ENCODE peak calls at places on chromosomes 5 and 9, in five cellular contexts. Z is GM12878, O is SK-N-SH, S is HepG2, B is K562. T is an unnamed sample.

GRCh38 chr9:126436545-126437269 is 110.1 kb downstream of the MVB12B start:
- DNase-seq in O (peak), Z (no peak), S (no peak), B (no peak), T (peak)

GRCh38 chr5:76475358-76475757 is 72.3 kb downstream of the IQGAP2 start:
- DNase-seq in Z (no peak), B (no peak), O (no peak), S (no peak), T (no peak)

GRCh38 chr5:130102375-130102774 is 198.1 kb downstream of the CHSY3 start:
- DNase-seq in Z (no peak), B (no peak), O (no peak), S (no peak), T (no peak)

GRCh38 chr5:116358015-116358523 is 216.6 kb downstream of the SEMA6A start:
- DNase-seq in Z (no peak), O (no peak), B (peak), S (no peak), T (no peak)

GRCh38 chr9:18238254-18238653 is 235.7 kb upstream of the ADAMTSL1 start:
- DNase-seq in B (no peak), S (no peak), Z (no peak), O (no peak), T (peak)

GRCh38 chr5:174454890-174455289 is 269.5 kb upstream of the MSX2 start:
- DNase-seq in B (no peak), S (no peak), Z (no peak), O (no peak), T (no peak)

GRCh38 chr9:89137548-89138462 is 40.8 kb downstream of the SHC3 start:
- DNase-seq in S (no peak), O (no peak), Z (no peak), B (no peak), T (peak)

GRCh38 chr5:142826741-142827492 is 56.7 kb downstream of the ARHGAP26 start:
- DNase-seq in O (no peak), Z (no peak), B (no peak), S (no peak), T (peak)

GRCh38 chr9:125296843-125297372 is 35.3 kb downstream of the GAPVD1 start:
- DNase-seq in O (no peak), B (no peak), Z (no peak), S (peak), T (no peak)

GRCh38 chr5:80346055-80346454 is 26.3 kb downstream of the SPZ1 start:
- DNase-seq in S (peak), O (peak), B (peak), Z (no peak), T (no peak)

GRCh38 chr5:154202379-154203260 is 12.1 kb downstream of the GALNT10 start:
- DNase-seq in S (no peak), Z (no peak), O (no peak), B (peak), T (no peak)

GRCh38 chr5:88172847-88173758 is 95.5 kb downstream of the TMEM161B start:
- DNase-seq in B (no peak), O (no peak), S (peak), Z (no peak), T (peak)

GRCh38 chr5:66540078-66540477 is 56.1 kb upstream of the MAST4 start:
- DNase-seq in S (no peak), B (no peak), O (no peak), Z (no peak), T (no peak)

GRCh38 chr9:78871452-78872331 is 574.8 kb downstream of the PSAT1 start:
- DNase-seq in B (no peak), S (no peak), Z (no peak), O (no peak), T (peak)

DNA sequence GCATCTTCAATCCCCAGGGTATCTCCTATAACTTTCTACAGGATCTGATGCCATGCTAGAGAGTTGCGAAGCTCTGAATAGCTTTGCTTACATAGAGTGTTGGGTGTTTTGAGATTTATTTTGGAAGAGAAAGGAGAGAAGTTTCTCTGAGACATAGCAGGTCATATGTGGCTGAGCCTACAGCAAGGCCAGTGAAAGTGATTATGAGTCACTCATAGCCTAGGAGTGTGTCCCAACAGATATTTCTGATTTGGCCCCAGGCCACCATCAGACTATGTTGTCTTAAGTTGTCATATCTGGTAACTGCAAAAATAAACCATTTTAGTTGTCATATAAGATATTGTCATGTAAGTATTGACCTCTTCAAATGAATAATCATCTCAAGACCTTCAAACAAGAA is 132.0 kb upstream of the RAI14 start:
- DNase-seq in B (peak), Z (no peak), S (no peak), O (no peak), T (peak)
- TF ChIP-seq MXI1 in B (no peak), Z (no peak), S (no peak), O (no peak), T (no peak)

DNA sequence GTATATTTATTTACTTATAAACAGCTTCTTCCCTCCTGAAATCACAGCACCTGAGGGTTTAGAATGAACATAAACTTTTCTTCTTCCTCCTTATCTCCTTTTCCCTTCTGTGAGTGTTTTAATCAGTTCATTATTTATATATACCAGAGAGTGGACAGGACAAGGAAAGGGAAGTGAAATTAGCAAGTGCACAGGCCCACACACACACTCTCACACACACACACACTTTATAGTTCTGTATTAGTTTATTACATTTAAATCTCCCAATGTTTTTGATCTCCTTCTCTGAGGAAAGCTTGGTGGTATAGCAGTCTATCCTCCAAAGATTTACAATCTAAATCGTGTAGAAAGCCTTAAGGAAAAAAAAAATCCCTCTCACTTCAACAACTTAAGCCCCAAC is 353.5 kb downstream of the NDUFS4 start:
- DNase-seq in S (no peak), Z (no peak), B (no peak), O (no peak), T (no peak)
- TF ChIP-seq MXI1 in S (no peak), Z (no peak), B (no peak), O (no peak), T (no peak)

DNA sequence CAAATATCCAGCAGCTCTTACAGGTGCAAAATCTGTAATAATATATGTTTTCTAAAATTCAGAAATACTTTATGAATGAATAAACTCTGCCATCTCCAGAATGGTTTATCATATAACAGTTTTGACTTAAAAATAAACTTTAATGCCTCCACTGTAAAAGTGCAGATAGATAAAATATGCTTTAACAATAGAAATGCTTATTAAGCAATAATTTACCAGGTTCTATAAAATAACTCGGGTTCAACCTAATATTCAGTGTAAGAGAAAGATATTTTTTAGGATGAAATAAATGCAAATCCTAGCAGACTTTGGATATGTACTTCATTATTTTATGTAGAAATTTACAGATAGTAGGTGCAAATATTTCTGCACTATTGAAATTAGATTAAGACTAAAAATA is 74.1 kb downstream of the FBXL7 start:
- DNase-seq in Z (no peak), O (no peak), S (no peak), B (no peak), T (no peak)
- TF ChIP-seq MXI1 in Z (no peak), O (no peak), S (no peak), B (no peak), T (no peak)

GRCh38 chr9:131869312-131869711 is 129.4 kb upstream of the RAPGEF1 start:
- DNase-seq in B (no peak), S (no peak), Z (no peak), O (peak), T (no peak)

GRCh38 chr9:131868766-131869165 is 128.9 kb upstream of the RAPGEF1 start:
- DNase-seq in Z (no peak), S (no peak), O (peak), B (no peak), T (peak)

GRCh38 chr9:131867611-131868192 is 127.8 kb upstream of the RAPGEF1 start:
- DNase-seq in B (no peak), Z (no peak), O (no peak), S (no peak), T (no peak)

GRCh38 chr9:131872006-131872405 is 132.1 kb upstream of the RAPGEF1 start:
- DNase-seq in O (no peak), B (peak), S (no peak), Z (no peak), T (no peak)

GRCh38 chr9:131870156-131870555 is 130.3 kb upstream of the RAPGEF1 start:
- DNase-seq in O (no peak), Z (no peak), B (no peak), S (no peak), T (no peak)
- TF ChIP-seq MXI1 in O (no peak), Z (no peak), B (no peak), S (no peak), T (no peak)

GRCh38 chr9:133163559-133164208 is at the start of gene GBGT1:
- DNase-seq in O (peak), B (peak), Z (no peak), S (no peak), T (no peak)

GRCh38 chr9:133161542-133161950 is 2.2 kb downstream of the GBGT1 start:
- DNase-seq in S (no peak), O (no peak), Z (no peak), B (no peak), T (no peak)

GRCh38 chr9:133164209-133164590 is 486 bp upstream of the GBGT1 start:
- DNase-seq in B (no peak), O (no peak), Z (no peak), S (no peak), T (no peak)

GRCh38 chr9:133160742-133161541 is 2.8 kb downstream of the GBGT1 start:
- DNase-seq in B (peak), S (peak), Z (no peak), O (peak), T (peak)

DNA sequence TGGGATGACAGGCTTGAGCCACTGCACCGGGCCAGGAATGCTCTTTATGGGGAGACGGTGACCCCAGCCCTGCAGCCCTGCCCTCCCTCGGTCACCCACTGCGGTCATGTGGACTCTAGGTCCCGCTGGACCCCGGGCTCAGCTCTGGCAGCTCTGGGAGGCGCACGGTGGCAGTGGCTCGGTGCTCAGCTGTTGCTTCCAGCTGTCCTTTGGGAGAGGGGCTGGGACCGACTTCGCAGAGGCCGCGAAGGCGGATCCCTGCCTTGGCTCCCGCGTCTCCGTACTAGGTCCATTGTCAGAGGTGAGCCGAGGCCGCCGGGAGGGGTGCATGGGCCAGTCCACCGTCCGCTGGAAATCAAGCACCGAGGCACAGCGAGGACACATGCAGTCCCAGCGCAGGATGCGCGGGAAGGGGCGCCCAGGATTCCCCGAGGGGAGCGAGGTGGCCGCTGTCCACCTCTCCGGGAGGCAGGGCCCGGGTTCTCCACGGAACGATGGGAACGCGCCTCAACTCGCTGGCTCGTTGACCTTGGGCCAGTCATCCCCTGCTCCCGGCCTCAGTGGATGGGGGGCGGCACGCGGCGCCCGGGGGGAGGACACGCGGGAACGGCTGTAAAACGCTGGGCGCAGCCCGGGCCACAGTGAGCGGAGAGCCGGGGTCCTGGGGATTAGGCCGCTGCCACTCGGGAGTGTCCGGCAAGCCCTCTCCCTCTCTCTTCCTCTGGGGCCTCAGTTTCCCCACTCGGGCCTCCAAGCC is 734 bp downstream of the GBGT1 start:
- DNase-seq in O (no peak), Z (no peak), B (no peak), S (no peak), T (no peak)
- TF ChIP-seq MXI1 in O (no peak), Z (no peak), B (no peak), S (no peak), T (no peak)

DNA sequence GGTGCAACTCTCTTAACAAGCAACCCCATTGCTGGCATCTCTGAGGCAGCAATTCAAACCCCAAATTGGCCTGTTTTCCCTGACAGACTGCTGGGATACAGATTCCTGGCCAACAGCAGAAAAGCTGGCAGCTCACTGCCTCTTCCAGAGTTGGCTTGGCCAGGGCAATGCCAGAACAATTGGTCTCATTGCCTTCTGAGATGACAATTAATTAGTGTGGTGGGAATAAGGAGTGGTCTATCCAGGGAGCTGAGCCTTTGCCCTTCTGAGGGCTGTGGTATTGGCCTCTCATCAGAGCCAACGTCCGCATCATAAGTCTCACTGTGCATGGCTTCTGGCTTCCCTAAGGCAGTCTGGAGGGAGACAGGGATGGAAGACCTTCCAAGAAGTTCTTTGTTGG is 183.2 kb downstream of the GNAQ start:
- DNase-seq in Z (no peak), B (no peak), O (no peak), S (no peak), T (no peak)
- TF ChIP-seq MXI1 in Z (no peak), B (no peak), O (no peak), S (no peak), T (no peak)

DNA sequence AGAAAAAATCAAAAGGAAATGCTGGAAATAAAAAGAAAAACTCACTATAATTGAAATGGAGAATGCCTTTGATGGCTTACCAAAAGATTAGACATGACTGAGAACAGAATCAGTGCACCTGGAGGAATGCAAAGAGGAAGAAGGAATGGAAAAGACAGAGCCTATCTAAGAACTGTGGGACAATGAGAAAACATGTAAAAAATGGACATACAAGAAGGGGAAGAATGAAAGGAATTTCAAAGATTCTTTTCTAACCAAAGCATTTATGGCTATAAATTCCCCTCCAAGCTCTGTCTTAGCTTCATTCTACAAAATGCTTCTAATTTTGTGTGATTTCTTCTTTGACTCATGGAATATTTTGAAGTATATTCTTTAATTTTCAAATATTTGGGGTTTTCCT is 47.5 kb upstream of the CLK4 start:
- DNase-seq in Z (no peak), B (no peak), O (no peak), S (no peak), T (no peak)
- TF ChIP-seq MXI1 in Z (no peak), B (no peak), O (no peak), S (no peak), T (no peak)

DNA sequence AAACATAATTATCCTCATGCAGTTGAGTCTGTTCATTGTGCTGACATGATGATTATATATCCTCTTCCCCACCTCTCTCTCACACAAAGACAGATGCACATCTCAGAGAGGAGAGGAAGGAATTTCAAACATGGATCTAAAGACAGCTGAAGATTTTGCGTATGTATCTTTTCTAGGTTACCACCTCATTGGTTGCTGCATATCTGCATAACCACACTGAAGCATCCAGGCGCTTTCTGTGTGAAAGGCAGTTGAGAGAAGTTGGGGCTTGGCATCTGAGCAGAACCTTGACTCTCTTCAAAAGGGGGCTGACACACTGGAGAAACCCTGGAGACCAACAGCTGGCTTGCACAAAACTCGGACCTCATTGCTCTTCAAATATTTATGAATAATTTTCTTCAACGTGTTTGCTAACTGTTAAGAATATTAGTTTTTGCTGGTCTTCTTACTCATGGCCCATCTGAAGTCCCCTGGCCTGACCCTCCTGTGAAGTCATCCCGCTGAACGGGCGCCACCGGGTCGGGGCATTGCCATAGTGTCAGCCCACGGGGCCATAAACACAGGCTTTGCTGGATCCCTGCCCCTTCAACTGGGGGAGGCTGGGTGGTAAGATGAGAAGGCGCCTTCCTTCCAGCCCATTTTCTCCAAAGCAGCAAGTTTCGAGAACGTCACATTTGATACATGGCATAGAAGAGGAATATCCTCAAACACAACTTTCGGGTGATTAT is 593.2 kb upstream of the CLINT1 start:
- DNase-seq in S (no peak), O (peak), Z (no peak), B (no peak), T (no peak)
- TF ChIP-seq MXI1 in S (no peak), O (no peak), Z (no peak), B (no peak), T (no peak)

GRCh38 chr5:9877473-9877872 is 247.3 kb upstream of the TAS2R1 start:
- DNase-seq in Z (no peak), B (no peak), O (no peak), S (no peak), T (no peak)

DNA sequence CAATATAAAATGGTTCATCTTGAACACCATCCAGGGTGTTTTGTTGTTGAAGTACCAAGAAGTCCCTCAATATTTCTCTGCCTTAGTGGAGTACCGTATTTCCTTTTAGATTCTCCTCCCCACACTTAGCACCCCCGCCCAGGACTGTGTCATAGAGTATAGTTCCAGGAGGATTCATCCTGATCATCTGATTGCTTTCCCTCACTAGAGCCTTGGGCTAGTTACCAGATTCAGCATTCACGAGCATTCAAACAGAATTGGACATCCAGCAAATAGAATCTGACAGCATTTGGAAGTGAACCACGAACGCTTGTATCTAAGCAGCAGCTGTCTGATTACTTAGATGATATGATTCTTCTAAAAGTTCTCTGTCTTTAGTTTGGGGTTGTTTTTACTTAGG is 248.0 kb upstream of the TAS2R1 start:
- DNase-seq in S (no peak), O (no peak), Z (no peak), B (no peak), T (no peak)
- TF ChIP-seq MXI1 in S (no peak), O (no peak), Z (no peak), B (no peak), T (no peak)

GRCh38 chr5:114179134-114179533 is 182.7 kb upstream of the KCNN2 start:
- DNase-seq in S (no peak), B (no peak), O (no peak), Z (no peak), T (no peak)

GRCh38 chr5:114174837-114175236 is 187.0 kb upstream of the KCNN2 start:
- DNase-seq in S (no peak), Z (no peak), O (no peak), B (no peak), T (peak)

GRCh38 chr5:114174131-114174530 is 187.7 kb upstream of the KCNN2 start:
- DNase-seq in Z (no peak), S (no peak), B (no peak), O (no peak), T (peak)

GRCh38 chr5:114176356-114176755 is 185.5 kb upstream of the KCNN2 start:
- DNase-seq in B (no peak), S (no peak), O (no peak), Z (no peak), T (peak)
- TF ChIP-seq MXI1 in B (no peak), S (no peak), O (no peak), Z (no peak), T (no peak)